ENCODE peak calls at places on chromosomes 6 and 20, in seven cellular contexts. Y, P, F, J, G, X and I are unnamed samples. For H3K36me3, the result is how much of the 10 kb centered on the place peaks cover.

GRCh38 chr20:63116412-63117106 is 99.4 kb downstream of the YTHDF1 start:
- DNase-seq in Y (peak), P (no peak), F (peak), J (no peak), G (no peak), X (no peak), I (peak)

GRCh38 chr20:49765846-49766541 is 46.6 kb upstream of the SLC9A8 start:
- DNase-seq in Y (no peak), P (no peak), F (no peak), J (no peak), G (no peak), X (no peak), I (no peak)

GRCh38 chr6:101761124-101761601 is 367.7 kb downstream of the GRIK2 start:
- DNase-seq in Y (peak), P (no peak), F (peak), J (no peak), G (no peak), X (no peak), I (no peak)

GRCh38 chr6:78570044-78570443 is 297.3 kb upstream of the IRAK1BP1 start:
- DNase-seq in Y (no peak), P (no peak), F (no peak), J (no peak), G (no peak), X (no peak), I (no peak)

GRCh38 chr6:36126553-36127458 is 3.5 kb upstream of the MAPK13 start:
- DNase-seq in Y (peak), P (no peak), F (no peak), J (no peak), G (no peak), X (peak), I (no peak)

GRCh38 chr6:44012078-44012493 is 115.2 kb downstream of the MRPL14 start:
- DNase-seq in Y (peak), P (no peak), F (peak), J (no peak), G (no peak), X (peak), I (no peak)

GRCh38 chr6:110495949-110496348 is 19.5 kb upstream of the SLC22A16 start:
- DNase-seq in Y (no peak), P (no peak), F (no peak), J (no peak), G (no peak), X (no peak), I (no peak)

GRCh38 chr20:34968020-34968775 is 12.5 kb downstream of the MYH7B start:
- DNase-seq in Y (no peak), P (no peak), F (no peak), J (no peak), G (no peak), X (no peak), I (peak)

GRCh38 chr20:64044484-64045247 is 4.8 kb downstream of the SOX18 start:
- DNase-seq in Y (peak), P (no peak), F (peak), J (no peak), G (no peak), X (no peak), I (no peak)

DNA sequence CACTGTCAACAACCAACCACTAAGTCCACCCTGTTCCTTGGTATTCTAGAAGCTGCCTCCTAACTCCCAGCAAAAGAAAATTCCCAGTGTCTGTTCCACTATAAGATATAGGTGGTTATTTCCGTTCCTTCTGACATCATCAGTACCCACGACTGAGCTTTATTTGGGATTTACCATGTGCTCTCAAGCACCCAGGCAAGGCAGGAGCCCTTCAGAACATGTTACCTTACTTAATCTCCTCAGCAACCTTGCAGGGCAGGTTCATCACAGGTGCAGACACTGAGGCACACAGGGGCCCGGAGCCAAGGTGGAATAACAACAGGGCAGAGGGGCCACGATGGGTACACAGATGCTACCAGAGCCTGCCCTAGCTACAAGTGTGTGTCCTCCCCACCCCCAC is 10.8 kb downstream of the ABHD16A start:
- DNase-seq in Y (no peak), P (no peak), F (no peak), J (no peak), G (no peak), X (no peak), I (no peak)
- H3K36me3 ChIP-seq in Y (under half), P (under half), F (under half), J (half or more), G (under half), X (half or more), I (under half)

GRCh38 chr20:2507464-2507863 is 1.3 kb downstream of the ZNF343 start:
- DNase-seq in Y (no peak), P (no peak), F (no peak), J (no peak), G (no peak), X (no peak), I (no peak)
- H3K4me3 ChIP-seq in Y (peak), P (peak), F (peak), J (peak), G (no peak), X (no peak), I (no peak)

GRCh38 chr6:90294989-90295853 is 1.4 kb downstream of the BACH2 start:
- DNase-seq in Y (peak), P (no peak), F (peak), J (peak), G (peak), X (peak), I (peak)
- TF ChIP-seq CTCF in Y (peak), P (no peak), F (no peak), J (no peak), G (peak), X (peak), I (no peak)

GRCh38 chr20:5552154-5552553 is 198.0 kb upstream of the SHLD1 start:
- DNase-seq in Y (no peak), P (no peak), F (no peak), J (no peak), G (no peak), X (no peak), I (no peak)
- H3K36me3 ChIP-seq in Y (under half), P (under half), F (under half), J (half or more), G (under half), X (under half), I (under half)

GRCh38 chr20:19992996-19993908 is 23.9 kb upstream of the NAA20 start:
- DNase-seq in Y (peak), P (no peak), F (peak), J (no peak), G (no peak), X (no peak), I (peak)
- H3K4me3 ChIP-seq in Y (peak), P (no peak), F (peak), J (no peak), G (no peak), X (no peak), I (no peak)